ENCODE peak calls at places on chromosome 17, in six cellular contexts. U, J, O, M, N and C are unnamed samples. For H3K27me3, the result is how much of the 10 kb centered on the place peaks cover.

GRCh38 chr17:9240659-9241370 is 219.5 kb downstream of the NTN1 start:
- DNase-seq in N (peak), O (no peak), M (peak), J (peak), U (peak), C (no peak)

GRCh38 chr17:42283241-42284019 is 4.9 kb upstream of the STAT5A start:
- DNase-seq in U (no peak), O (no peak), J (no peak), N (no peak), M (no peak), C (no peak)

GRCh38 chr17:60087882-60088669 is 9.4 kb upstream of the HEATR6 start:
- DNase-seq in J (peak), U (peak), N (peak), M (peak), O (peak), C (no peak)

GRCh38 chr17:73232587-73233373 is 28.9 kb downstream of the CPSF4L start:
- DNase-seq in O (peak), N (peak), M (peak), J (peak), U (no peak), C (peak)

GRCh38 chr17:40032322-40033320 is 17.4 kb downstream of the CSF3 start:
- DNase-seq in U (no peak), M (no peak), J (no peak), O (no peak), N (no peak), C (no peak)

GRCh38 chr17:10059684-10060211 is 138.7 kb downstream of the GAS7 start:
- DNase-seq in J (peak), N (peak), M (peak), O (no peak), U (no peak), C (no peak)

GRCh38 chr17:28917029-28917428 is 14.2 kb upstream of the DHRS13 start:
- DNase-seq in N (no peak), U (no peak), O (no peak), M (no peak), J (no peak), C (no peak)

GRCh38 chr17:50363217-50364060 is 9.5 kb downstream of the MRPL27 start:
- DNase-seq in M (no peak), N (peak), U (peak), O (no peak), J (peak), C (no peak)

GRCh38 chr17:67834634-67835033 is 9.3 kb downstream of the BPTF start:
- DNase-seq in U (no peak), J (no peak), N (no peak), O (no peak), M (no peak), C (no peak)

GRCh38 chr17:50139950-50140885 is 10.3 kb upstream of the SAMD14 start:
- DNase-seq in J (peak), M (peak), O (peak), N (peak), U (peak), C (peak)

GRCh38 chr17:65742433-65743312 is 181.2 kb upstream of the AXIN2 start:
- DNase-seq in J (peak), U (peak), O (no peak), N (peak), M (no peak), C (peak)

GRCh38 chr17:82249896-82250581 is 21.2 kb downstream of the SLC16A3 start:
- DNase-seq in N (no peak), M (no peak), O (no peak), U (no peak), J (no peak), C (no peak)

GRCh38 chr17:9979463-9979995 is 74.5 kb upstream of the RCVRN start:
- DNase-seq in O (no peak), U (no peak), M (no peak), J (no peak), N (peak), C (no peak)

GRCh38 chr17:81723651-81724209 is 11.6 kb downstream of the SLC25A10 start:
- DNase-seq in O (no peak), N (no peak), U (no peak), M (no peak), J (no peak), C (peak)

DNA sequence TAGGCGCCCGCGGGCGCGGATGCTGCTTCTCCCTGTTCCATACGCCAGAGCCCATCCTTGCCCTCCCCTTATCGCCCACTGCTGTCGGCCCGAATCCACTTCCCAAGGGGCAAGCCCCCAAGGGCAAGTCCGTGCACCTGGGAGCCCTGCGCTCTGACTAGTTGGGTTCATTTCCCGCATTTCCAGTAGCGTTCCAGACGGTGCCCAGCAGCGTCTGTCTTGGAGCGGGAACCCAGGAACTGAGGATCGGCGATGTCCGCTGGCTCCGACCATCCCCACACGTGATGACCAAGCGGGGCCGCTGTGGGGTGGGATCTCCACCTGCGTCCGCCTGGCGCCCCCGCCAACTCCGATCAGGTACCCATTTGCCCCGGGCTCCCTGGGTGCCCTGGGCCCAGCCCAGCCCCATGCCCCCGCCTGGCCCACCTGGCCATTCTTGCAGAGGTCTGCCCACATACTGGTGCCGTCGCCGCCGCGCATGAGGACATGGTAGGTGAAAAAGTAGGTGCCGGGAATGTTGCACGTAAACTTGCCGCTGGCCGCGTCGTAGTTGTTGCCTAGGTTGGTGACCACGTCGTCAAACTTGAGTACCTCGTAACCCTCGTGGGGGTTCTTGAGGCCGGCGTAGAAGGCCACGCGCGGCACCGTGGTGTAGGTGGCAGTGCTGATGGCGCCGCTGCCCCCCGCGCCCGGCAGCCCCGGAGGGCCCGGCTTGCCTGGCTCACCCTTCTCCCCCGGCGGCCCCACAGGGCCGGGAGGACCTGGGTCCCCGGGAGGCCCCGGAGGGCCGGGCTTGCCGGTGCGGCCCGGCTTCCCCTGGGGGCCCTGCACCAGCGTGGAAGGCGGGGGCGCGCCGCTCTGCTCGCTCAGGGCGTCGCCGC is 837 bp downstream of the C1QL1 start:
- DNase-seq in M (no peak), U (no peak), O (no peak), N (no peak), J (peak), C (no peak)
- TF ChIP-seq EZH2 in M (peak), U (peak), O (no peak), N (peak), J (peak), C (peak)

GRCh38 chr17:79188048-79188447 is 113.4 kb downstream of the ENGASE start:
- DNase-seq in O (peak), N (no peak), J (peak), U (no peak), M (peak), C (no peak)

GRCh38 chr17:79185671-79186070 is 111.0 kb downstream of the ENGASE start:
- DNase-seq in O (no peak), M (no peak), N (no peak), U (no peak), J (no peak), C (no peak)

GRCh38 chr17:79186406-79186805 is 111.8 kb downstream of the ENGASE start:
- DNase-seq in N (no peak), M (no peak), U (no peak), O (no peak), J (no peak), C (no peak)

GRCh38 chr17:79188679-79189078 is 114.1 kb downstream of the ENGASE start:
- DNase-seq in N (no peak), U (no peak), O (no peak), J (no peak), M (no peak), C (no peak)

GRCh38 chr17:79187186-79187585 is 112.6 kb downstream of the ENGASE start:
- DNase-seq in M (no peak), U (no peak), O (no peak), J (no peak), N (no peak), C (no peak)
- H3K27me3 ChIP-seq in M (half or more), U (under half), O (half or more), J (under half), N (under half), C (under half)

GRCh38 chr17:51687887-51688286 is 427.5 kb downstream of the UTP18 start:
- DNase-seq in J (no peak), N (no peak), O (no peak), U (no peak), M (no peak), C (no peak)
- H2AFZ ChIP-seq in J (no peak), N (no peak), O (no peak), U (no peak), M (no peak), C (no peak)

GRCh38 chr17:2721603-2722002 is 10.0 kb upstream of the CLUH start:
- DNase-seq in U (no peak), N (no peak), O (no peak), J (no peak), M (no peak), C (peak)

GRCh38 chr17:2723997-2724782 is 12.6 kb upstream of the CLUH start:
- DNase-seq in M (peak), J (peak), U (no peak), O (peak), N (no peak), C (no peak)

GRCh38 chr17:2723505-2723996 is 12.0 kb upstream of the CLUH start:
- DNase-seq in J (peak), M (no peak), U (no peak), N (no peak), O (peak), C (no peak)

GRCh38 chr17:2722611-2723010 is 11.0 kb upstream of the CLUH start:
- DNase-seq in M (no peak), N (no peak), U (no peak), O (no peak), J (no peak), C (no peak)

GRCh38 chr17:2724783-2725164 is 13.2 kb upstream of the CLUH start:
- DNase-seq in N (peak), J (peak), U (peak), O (no peak), M (peak), C (peak)
- TF ChIP-seq EZH2 in N (no peak), J (no peak), U (peak), O (no peak), M (no peak), C (no peak)

GRCh38 chr17:7464081-7464480 is 15.3 kb downstream of the ZBTB4 start:
- DNase-seq in O (no peak), N (no peak), M (no peak), J (no peak), U (no peak), C (peak)

GRCh38 chr17:7463368-7463846 is 16.0 kb downstream of the ZBTB4 start:
- DNase-seq in O (no peak), N (no peak), U (no peak), J (no peak), M (no peak), C (no peak)

GRCh38 chr17:7462474-7463367 is 16.7 kb downstream of the ZBTB4 start:
- DNase-seq in O (no peak), N (no peak), M (no peak), U (no peak), J (no peak), C (no peak)

GRCh38 chr17:7459961-7460545 is 15.2 kb downstream of the CHRNB1 start:
- DNase-seq in J (no peak), O (no peak), U (no peak), N (no peak), M (no peak), C (no peak)

GRCh38 chr17:7460850-7461660 is 16.2 kb downstream of the CHRNB1 start:
- DNase-seq in M (no peak), O (no peak), U (no peak), N (no peak), J (peak), C (no peak)
- H3K27me3 ChIP-seq in M (under half), O (under half), U (under half), N (under half), J (under half), C (under half)